ENCODE peak calls at places on chromosomes 16 and 17, in seven cellular contexts. One of them, this sample, is unnamed. For H3K36me3, H3K9me3 and H3K27me3, the result is how much of the 10 kb centered on the place peaks cover.

GRCh38 chr16:25299792-25300590 is 42.3 kb upstream of the ZKSCAN2 start:
- DNase-seq in aorta: no peak
- DNase-seq in GM23248: no peak
- DNase-seq in cardiac muscle cell: no peak
- DNase-seq in tibial nerve: no peak
- DNase-seq in CD8-positive, alpha-beta memory T cell: no peak
- DNase-seq in adrenal gland: no peak
- DNase-seq in this sample: no peak

GRCh38 chr16:12123462-12123861 is 146.9 kb downstream of the SNX29 start:
- DNase-seq in aorta: no peak
- DNase-seq in CD8-positive, alpha-beta memory T cell: no peak
- DNase-seq in GM23248: no peak
- DNase-seq in tibial nerve: no peak
- DNase-seq in cardiac muscle cell: no peak
- DNase-seq in adrenal gland: no peak
- DNase-seq in this sample: no peak

GRCh38 chr16:1141201-1141600 is 11.7 kb upstream of the CACNA1H start:
- DNase-seq in CD8-positive, alpha-beta memory T cell: no peak
- DNase-seq in cardiac muscle cell: no peak
- DNase-seq in tibial nerve: no peak
- DNase-seq in adrenal gland: no peak
- DNase-seq in GM23248: no peak
- DNase-seq in aorta: no peak
- DNase-seq in this sample: no peak

GRCh38 chr16:83935005-83935857 is 17.8 kb upstream of the OSGIN1 start:
- DNase-seq in cardiac muscle cell: no peak
- DNase-seq in aorta: no peak
- DNase-seq in GM23248: no peak
- DNase-seq in adrenal gland: no peak
- DNase-seq in tibial nerve: no peak
- DNase-seq in CD8-positive, alpha-beta memory T cell: no peak
- DNase-seq in this sample: no peak

GRCh38 chr17:44363613-44364159 is at the start of gene FAM171A2:
- DNase-seq in aorta: peak
- DNase-seq in GM23248: peak
- DNase-seq in CD8-positive, alpha-beta memory T cell: peak
- DNase-seq in cardiac muscle cell: peak
- DNase-seq in adrenal gland: peak
- DNase-seq in tibial nerve: no peak
- DNase-seq in this sample: peak

GRCh38 chr16:57906385-57907316 is 64.3 kb downstream of the CNGB1 start:
- DNase-seq in adrenal gland: no peak
- DNase-seq in GM23248: peak
- DNase-seq in CD8-positive, alpha-beta memory T cell: peak
- DNase-seq in cardiac muscle cell: no peak
- DNase-seq in aorta: no peak
- DNase-seq in tibial nerve: no peak
- DNase-seq in this sample: peak

GRCh38 chr17:76897023-76897422 is 28.8 kb downstream of the MGAT5B start:
- DNase-seq in cardiac muscle cell: no peak
- DNase-seq in adrenal gland: no peak
- DNase-seq in CD8-positive, alpha-beta memory T cell: no peak
- DNase-seq in aorta: no peak
- DNase-seq in tibial nerve: no peak
- DNase-seq in GM23248: no peak
- DNase-seq in this sample: no peak

GRCh38 chr17:62179525-62180161 is 114.6 kb upstream of the MED13 start:
- DNase-seq in CD8-positive, alpha-beta memory T cell: no peak
- DNase-seq in aorta: no peak
- DNase-seq in GM23248: peak
- DNase-seq in tibial nerve: no peak
- DNase-seq in adrenal gland: peak
- DNase-seq in cardiac muscle cell: peak
- DNase-seq in this sample: peak

GRCh38 chr16:50591800-50592771 is 43.9 kb downstream of the NKD1 start:
- DNase-seq in adrenal gland: peak
- DNase-seq in GM23248: no peak
- DNase-seq in cardiac muscle cell: no peak
- DNase-seq in aorta: peak
- DNase-seq in CD8-positive, alpha-beta memory T cell: no peak
- DNase-seq in tibial nerve: no peak
- DNase-seq in this sample: peak

GRCh38 chr17:70879389-70879788 is 710.1 kb downstream of the KCNJ2 start:
- DNase-seq in aorta: no peak
- DNase-seq in adrenal gland: no peak
- DNase-seq in CD8-positive, alpha-beta memory T cell: no peak
- DNase-seq in tibial nerve: no peak
- DNase-seq in cardiac muscle cell: no peak
- DNase-seq in GM23248: no peak
- DNase-seq in this sample: no peak

GRCh38 chr16:24950275-24950674 is 64.9 kb downstream of the ARHGAP17 start:
- DNase-seq in adrenal gland: peak
- DNase-seq in cardiac muscle cell: peak
- DNase-seq in GM23248: peak
- DNase-seq in CD8-positive, alpha-beta memory T cell: no peak
- DNase-seq in tibial nerve: no peak
- DNase-seq in aorta: no peak
- DNase-seq in this sample: peak

GRCh38 chr17:39772987-39773664 is 35.4 kb downstream of the GRB7 start:
- DNase-seq in cardiac muscle cell: no peak
- DNase-seq in aorta: no peak
- DNase-seq in CD8-positive, alpha-beta memory T cell: no peak
- DNase-seq in adrenal gland: no peak
- DNase-seq in tibial nerve: no peak
- DNase-seq in GM23248: no peak
- DNase-seq in this sample: no peak

DNA sequence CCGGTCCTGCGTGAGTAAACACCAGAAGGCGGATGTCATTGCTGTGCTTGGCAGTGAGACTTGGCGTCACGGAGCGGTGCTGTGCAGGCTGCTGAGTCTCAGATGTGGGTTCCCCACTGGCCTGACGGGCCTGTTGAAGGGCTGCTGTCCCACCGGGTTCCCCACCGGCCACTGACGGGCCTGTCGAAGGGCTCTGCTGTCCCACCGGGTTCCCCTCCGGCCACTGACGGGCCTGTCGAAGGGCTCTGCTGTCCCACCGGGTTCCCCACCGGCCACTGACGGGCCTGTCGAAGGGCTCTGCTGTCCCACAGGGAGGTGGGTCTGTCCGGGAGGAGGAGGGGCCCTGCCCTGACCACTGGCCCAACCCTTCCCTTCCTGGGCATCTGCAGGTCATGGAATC is 2.8 kb downstream of the HGS start:
- DNase-seq in GM23248: no peak
- DNase-seq in cardiac muscle cell: no peak
- DNase-seq in tibial nerve: no peak
- DNase-seq in CD8-positive, alpha-beta memory T cell: no peak
- DNase-seq in aorta: no peak
- DNase-seq in adrenal gland: no peak
- DNase-seq in this sample: no peak
- H3K36me3 ChIP-seq in GM23248: under half
- H3K36me3 ChIP-seq in cardiac muscle cell: under half
- H3K36me3 ChIP-seq in tibial nerve: under half
- H3K36me3 ChIP-seq in CD8-positive, alpha-beta memory T cell: under half
- H3K36me3 ChIP-seq in aorta: under half
- H3K36me3 ChIP-seq in adrenal gland: half or more
- H3K36me3 ChIP-seq in this sample: half or more

GRCh38 chr16:48647794-48648193 is 37.8 kb upstream of the N4BP1 start:
- DNase-seq in aorta: no peak
- DNase-seq in adrenal gland: no peak
- DNase-seq in CD8-positive, alpha-beta memory T cell: no peak
- DNase-seq in cardiac muscle cell: no peak
- DNase-seq in tibial nerve: no peak
- DNase-seq in GM23248: no peak
- DNase-seq in this sample: no peak
- H3K9me3 ChIP-seq in aorta: under half
- H3K9me3 ChIP-seq in adrenal gland: under half
- H3K9me3 ChIP-seq in CD8-positive, alpha-beta memory T cell: under half
- H3K9me3 ChIP-seq in cardiac muscle cell: under half
- H3K9me3 ChIP-seq in tibial nerve: under half
- H3K9me3 ChIP-seq in GM23248: under half
- H3K9me3 ChIP-seq in this sample: under half

DNA sequence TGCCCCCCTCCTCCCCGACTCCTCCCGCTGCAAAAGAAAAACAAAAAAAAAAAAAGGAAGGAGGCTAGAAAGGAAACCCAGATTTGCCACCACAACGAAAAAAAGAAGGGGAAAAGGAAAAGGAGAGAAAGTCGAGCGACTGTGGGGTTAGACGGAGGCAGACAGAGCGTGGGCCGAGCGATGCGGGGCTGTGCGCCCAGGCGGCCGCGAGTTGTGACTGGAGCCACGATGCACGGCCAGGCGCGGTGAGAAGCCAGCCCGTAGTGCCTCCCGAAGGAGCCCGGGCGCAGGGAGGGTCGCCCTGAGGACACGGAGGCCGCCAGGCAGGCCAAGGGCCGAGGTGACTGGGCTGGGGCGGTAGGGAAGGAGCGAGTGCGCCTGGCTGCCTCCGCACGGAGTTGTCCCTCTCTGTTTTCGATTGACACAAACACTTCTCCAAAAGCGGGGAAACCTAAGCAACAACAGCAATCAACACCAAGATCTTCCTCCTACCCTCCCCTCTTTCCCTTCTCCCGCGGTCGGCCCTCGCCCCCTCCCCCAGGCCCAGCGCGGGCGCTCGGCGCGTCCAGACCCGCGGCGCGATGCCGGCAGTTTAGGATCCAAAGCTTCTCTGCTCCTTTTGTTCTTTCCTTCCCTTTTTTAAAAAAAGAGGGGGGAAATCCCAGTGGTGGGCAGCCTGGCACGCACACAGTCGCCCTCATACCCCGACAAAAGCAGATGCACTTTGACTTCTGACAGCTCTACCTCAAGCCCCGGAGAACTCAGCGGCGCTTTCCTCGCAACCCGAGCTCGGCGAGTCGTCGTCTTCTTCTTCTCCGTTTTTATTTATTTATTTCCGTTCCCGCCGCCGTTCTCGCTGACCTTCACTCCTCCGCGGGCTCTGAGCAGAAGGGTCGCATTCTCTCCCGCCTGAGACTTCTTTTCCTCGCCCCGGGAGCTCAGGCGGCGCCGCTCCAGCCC is at the start of gene LHX1:
- DNase-seq in CD8-positive, alpha-beta memory T cell: no peak
- DNase-seq in adrenal gland: no peak
- DNase-seq in aorta: no peak
- DNase-seq in tibial nerve: no peak
- DNase-seq in cardiac muscle cell: no peak
- DNase-seq in GM23248: no peak
- DNase-seq in this sample: no peak
- H3K27me3 ChIP-seq in CD8-positive, alpha-beta memory T cell: half or more
- H3K27me3 ChIP-seq in adrenal gland: half or more
- H3K27me3 ChIP-seq in aorta: under half
- H3K27me3 ChIP-seq in tibial nerve: half or more
- H3K27me3 ChIP-seq in cardiac muscle cell: half or more
- H3K27me3 ChIP-seq in GM23248: half or more
- H3K27me3 ChIP-seq in this sample: half or more

DNA sequence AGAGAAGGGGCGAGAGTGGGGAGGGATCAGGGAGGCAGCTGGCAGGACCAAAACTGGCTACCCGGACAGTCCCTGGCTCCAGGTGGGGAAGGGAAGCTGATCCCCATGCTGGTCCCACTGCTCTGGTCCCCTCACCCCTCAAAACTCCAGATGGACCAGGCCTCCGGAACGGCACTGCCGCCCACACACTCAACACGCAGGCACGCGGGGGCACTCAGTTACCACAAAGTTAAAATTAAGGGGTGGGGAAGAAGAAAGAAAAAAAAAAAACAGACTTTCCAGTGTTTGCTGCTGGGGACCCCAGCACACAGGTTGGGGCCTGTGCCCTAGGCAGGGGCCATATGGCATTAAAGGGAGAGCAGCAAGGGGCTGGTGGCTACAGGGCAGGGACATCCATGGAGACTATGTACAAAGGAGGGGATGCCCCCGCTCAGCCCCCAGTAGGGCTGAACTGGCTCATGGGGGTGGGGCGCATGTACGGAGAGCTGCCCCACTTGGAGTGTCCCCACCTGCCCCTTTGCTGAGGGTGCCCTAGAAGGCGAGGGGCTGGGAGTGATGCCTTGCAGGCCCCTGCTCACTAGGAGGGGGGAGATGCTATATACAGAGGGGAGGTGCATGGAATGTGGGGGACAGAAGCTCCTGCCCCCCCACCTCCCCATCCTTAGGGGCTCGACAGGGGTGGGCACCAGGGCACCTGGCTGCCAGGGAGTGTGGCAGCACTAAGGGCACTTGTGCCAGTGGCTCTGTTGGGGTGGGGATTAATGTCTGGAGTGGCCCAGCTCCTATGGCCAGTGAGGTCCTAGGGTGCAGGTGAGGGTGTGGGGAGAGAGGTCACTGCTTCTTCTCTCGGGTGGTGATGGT is 5.6 kb downstream of the TP53I13 start:
- DNase-seq in aorta: peak
- DNase-seq in tibial nerve: peak
- DNase-seq in CD8-positive, alpha-beta memory T cell: no peak
- DNase-seq in adrenal gland: no peak
- DNase-seq in GM23248: no peak
- DNase-seq in cardiac muscle cell: no peak
- DNase-seq in this sample: no peak
- H3K36me3 ChIP-seq in aorta: under half
- H3K36me3 ChIP-seq in tibial nerve: under half
- H3K36me3 ChIP-seq in CD8-positive, alpha-beta memory T cell: under half
- H3K36me3 ChIP-seq in adrenal gland: under half
- H3K36me3 ChIP-seq in GM23248: under half
- H3K36me3 ChIP-seq in cardiac muscle cell: under half
- H3K36me3 ChIP-seq in this sample: half or more

GRCh38 chr17:32479074-32479617 is 7.6 kb upstream of the CDK5R1 start:
- DNase-seq in GM23248: no peak
- DNase-seq in tibial nerve: no peak
- DNase-seq in cardiac muscle cell: no peak
- DNase-seq in aorta: no peak
- DNase-seq in adrenal gland: no peak
- DNase-seq in CD8-positive, alpha-beta memory T cell: no peak
- DNase-seq in this sample: no peak
- H3K9me3 ChIP-seq in GM23248: under half
- H3K9me3 ChIP-seq in tibial nerve: under half
- H3K9me3 ChIP-seq in cardiac muscle cell: under half
- H3K9me3 ChIP-seq in aorta: under half
- H3K9me3 ChIP-seq in adrenal gland: under half
- H3K9me3 ChIP-seq in CD8-positive, alpha-beta memory T cell: under half
- H3K9me3 ChIP-seq in this sample: under half

DNA sequence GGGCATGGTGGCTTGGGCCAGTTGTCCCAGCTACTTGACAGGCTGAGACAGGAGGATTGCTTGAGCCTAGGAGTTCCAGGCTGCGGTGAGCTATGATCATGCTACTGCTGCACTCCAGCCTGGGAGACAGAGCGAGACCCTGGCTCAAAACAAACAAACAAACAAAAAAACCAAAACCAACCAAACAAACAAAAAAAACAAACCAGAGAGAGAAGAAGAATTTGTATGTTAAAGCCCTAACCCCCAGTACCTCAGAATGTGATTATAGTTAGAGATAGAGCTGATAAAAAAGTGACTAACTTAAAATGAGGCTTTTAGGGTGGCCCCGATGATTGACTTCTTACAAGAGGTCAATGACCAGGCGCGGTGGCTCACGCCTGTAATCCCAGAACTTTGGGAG is 1.7 kb upstream of the MMP25 start:
- DNase-seq in tibial nerve: no peak
- DNase-seq in cardiac muscle cell: no peak
- DNase-seq in GM23248: no peak
- DNase-seq in aorta: no peak
- DNase-seq in adrenal gland: no peak
- DNase-seq in CD8-positive, alpha-beta memory T cell: no peak
- DNase-seq in this sample: no peak
- H3K27me3 ChIP-seq in tibial nerve: half or more
- H3K27me3 ChIP-seq in cardiac muscle cell: half or more
- H3K27me3 ChIP-seq in GM23248: under half
- H3K27me3 ChIP-seq in aorta: under half
- H3K27me3 ChIP-seq in adrenal gland: half or more
- H3K27me3 ChIP-seq in CD8-positive, alpha-beta memory T cell: half or more
- H3K27me3 ChIP-seq in this sample: under half

This sample was measured in MG63.